ENCODE peak calls at places on chromosomes 6 and 20, in seven cellular contexts. One of them, this sample, is unnamed.

GRCh38 chr20:22805219-22805618 is 220.8 kb upstream of the FOXA2 start:
- DNase-seq in lower leg skin: no peak
- DNase-seq in ascending aorta: no peak
- DNase-seq in A673: no peak
- DNase-seq in A549: peak; percentile 33
- DNase-seq in cardiac fibroblast: peak; percentile 91
- DNase-seq in epithelial cell of esophagus: peak; percentile 89
- DNase-seq in this sample: no peak

GRCh38 chr6:41939091-41939847 is 2.3 kb downstream of the CCND3 start:
- DNase-seq in lower leg skin: no peak
- DNase-seq in ascending aorta: no peak
- DNase-seq in A673: no peak
- DNase-seq in A549: no peak
- DNase-seq in cardiac fibroblast: peak; percentile 45
- DNase-seq in epithelial cell of esophagus: no peak
- DNase-seq in this sample: no peak

GRCh38 chr20:40339661-40340449 is 349.2 kb downstream of the MAFB start:
- DNase-seq in lower leg skin: peak; percentile 59
- DNase-seq in ascending aorta: peak; percentile 25
- DNase-seq in A673: no peak
- DNase-seq in A549: no peak
- DNase-seq in cardiac fibroblast: no peak
- DNase-seq in epithelial cell of esophagus: peak; percentile 18
- DNase-seq in this sample: no peak

GRCh38 chr6:82365011-82365751 is 1.6 kb downstream of the TPBG start:
- DNase-seq in lower leg skin: no peak
- DNase-seq in ascending aorta: no peak
- DNase-seq in A673: peak; percentile 43
- DNase-seq in A549: peak; percentile 28
- DNase-seq in cardiac fibroblast: peak; percentile 44
- DNase-seq in epithelial cell of esophagus: peak; percentile 65
- DNase-seq in this sample: no peak

GRCh38 chr6:17389274-17389847 is 4.0 kb upstream of the CAP2 start:
- DNase-seq in lower leg skin: no peak
- DNase-seq in ascending aorta: no peak
- DNase-seq in A673: no peak
- DNase-seq in A549: no peak
- DNase-seq in cardiac fibroblast: peak; percentile 47
- DNase-seq in epithelial cell of esophagus: peak; percentile 97
- DNase-seq in this sample: no peak

GRCh38 chr20:56752274-56752673 is 123.2 kb downstream of the TFAP2C start:
- DNase-seq in lower leg skin: no peak
- DNase-seq in ascending aorta: no peak
- DNase-seq in A673: no peak
- DNase-seq in A549: no peak
- DNase-seq in cardiac fibroblast: no peak
- DNase-seq in epithelial cell of esophagus: peak; percentile 73
- DNase-seq in this sample: no peak

GRCh38 chr20:41734506-41734945 is 116.3 kb upstream of the CHD6 start:
- DNase-seq in lower leg skin: peak; percentile 17
- DNase-seq in ascending aorta: no peak
- DNase-seq in A673: peak; percentile 67
- DNase-seq in A549: peak; percentile 50
- DNase-seq in cardiac fibroblast: peak; percentile 61
- DNase-seq in epithelial cell of esophagus: peak; percentile 49
- DNase-seq in this sample: no peak

GRCh38 chr6:20873425-20874190 is 339.4 kb downstream of the CDKAL1 start:
- DNase-seq in lower leg skin: no peak
- DNase-seq in ascending aorta: no peak
- DNase-seq in A673: peak; percentile 27
- DNase-seq in A549: no peak
- DNase-seq in cardiac fibroblast: peak; percentile 46
- DNase-seq in epithelial cell of esophagus: peak; percentile 41
- DNase-seq in this sample: no peak

GRCh38 chr20:47318027-47318595 is 38.4 kb downstream of the ZMYND8 start:
- DNase-seq in lower leg skin: no peak
- DNase-seq in ascending aorta: no peak
- DNase-seq in A673: peak; percentile 37
- DNase-seq in A549: no peak
- DNase-seq in cardiac fibroblast: peak; percentile 95
- DNase-seq in epithelial cell of esophagus: peak; percentile 70
- DNase-seq in this sample: no peak

GRCh38 chr6:19836799-19837510 is at the start of gene ID4:
- DNase-seq in lower leg skin: peak; percentile 93
- DNase-seq in ascending aorta: peak; percentile 82
- DNase-seq in A673: peak; percentile 99
- DNase-seq in A549: peak; percentile 78
- DNase-seq in cardiac fibroblast: peak; percentile 76
- DNase-seq in epithelial cell of esophagus: peak; percentile 4
- DNase-seq in this sample: no peak

GRCh38 chr6:30685157-30685976 is 1.1 kb downstream of the PPP1R18 start:
- DNase-seq in lower leg skin: no peak
- DNase-seq in ascending aorta: no peak
- DNase-seq in A673: no peak
- DNase-seq in A549: no peak
- DNase-seq in cardiac fibroblast: peak; percentile 55
- DNase-seq in epithelial cell of esophagus: peak; percentile 45
- DNase-seq in this sample: no peak
- TF ChIP-seq CTCF in lower leg skin: no peak
- TF ChIP-seq CTCF in ascending aorta: no peak
- TF ChIP-seq CTCF in A673: peak; percentile 29
- TF ChIP-seq CTCF in A549: no peak
- TF ChIP-seq CTCF in cardiac fibroblast: peak; percentile 31
- TF ChIP-seq CTCF in epithelial cell of esophagus: peak; percentile 12
- TF ChIP-seq CTCF in this sample: no peak

DNA sequence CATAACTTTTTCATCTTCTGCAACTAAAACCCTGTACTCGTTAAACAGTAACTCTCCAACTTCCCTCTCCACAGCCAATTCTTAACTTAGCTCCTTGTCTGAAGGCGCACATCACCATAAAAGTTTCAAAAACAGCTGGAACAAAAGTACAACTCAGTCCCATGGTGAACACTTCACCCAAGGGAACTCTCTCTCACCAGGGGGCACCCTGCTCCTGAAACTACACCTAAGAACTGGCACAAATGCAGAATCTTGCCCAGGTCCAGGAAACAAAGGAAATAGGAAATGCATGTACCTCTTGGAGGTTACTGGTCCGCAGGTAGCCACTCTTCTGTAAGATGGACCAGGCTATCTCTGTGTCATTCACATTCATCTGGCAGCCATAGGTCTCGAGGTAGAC is 6.6 kb downstream of the CDK5RAP1 start:
- DNase-seq in lower leg skin: no peak
- DNase-seq in ascending aorta: no peak
- DNase-seq in A673: no peak
- DNase-seq in A549: no peak
- DNase-seq in cardiac fibroblast: peak; percentile 16
- DNase-seq in epithelial cell of esophagus: no peak
- DNase-seq in this sample: no peak
- TF ChIP-seq CTCF in lower leg skin: no peak
- TF ChIP-seq CTCF in ascending aorta: peak; percentile 5
- TF ChIP-seq CTCF in A673: no peak
- TF ChIP-seq CTCF in A549: peak; percentile 17
- TF ChIP-seq CTCF in cardiac fibroblast: no peak
- TF ChIP-seq CTCF in epithelial cell of esophagus: no peak
- TF ChIP-seq CTCF in this sample: no peak

GRCh38 chr6:32086661-32087573 is 22.2 kb downstream of the TNXB start:
- DNase-seq in lower leg skin: no peak
- DNase-seq in ascending aorta: no peak
- DNase-seq in A673: peak; percentile 29
- DNase-seq in A549: no peak
- DNase-seq in cardiac fibroblast: peak; percentile 74
- DNase-seq in epithelial cell of esophagus: peak; percentile 35
- DNase-seq in this sample: no peak
- TF ChIP-seq CTCF in lower leg skin: no peak
- TF ChIP-seq CTCF in ascending aorta: no peak
- TF ChIP-seq CTCF in A673: no peak
- TF ChIP-seq CTCF in A549: no peak
- TF ChIP-seq CTCF in cardiac fibroblast: no peak
- TF ChIP-seq CTCF in epithelial cell of esophagus: no peak
- TF ChIP-seq CTCF in this sample: no peak

GRCh38 chr20:25489221-25489863 is 81.9 kb downstream of the GINS1 start:
- DNase-seq in lower leg skin: no peak
- DNase-seq in ascending aorta: no peak
- DNase-seq in A673: no peak
- DNase-seq in A549: no peak
- DNase-seq in cardiac fibroblast: no peak
- DNase-seq in epithelial cell of esophagus: no peak
- DNase-seq in this sample: no peak
- TF ChIP-seq CTCF in lower leg skin: no peak
- TF ChIP-seq CTCF in ascending aorta: no peak
- TF ChIP-seq CTCF in A673: no peak
- TF ChIP-seq CTCF in A549: no peak
- TF ChIP-seq CTCF in cardiac fibroblast: no peak
- TF ChIP-seq CTCF in epithelial cell of esophagus: no peak
- TF ChIP-seq CTCF in this sample: no peak

GRCh38 chr6:51559059-51559458 is 528.4 kb downstream of the PKHD1 start:
- DNase-seq in lower leg skin: no peak
- DNase-seq in ascending aorta: no peak
- DNase-seq in A673: no peak
- DNase-seq in A549: no peak
- DNase-seq in cardiac fibroblast: no peak
- DNase-seq in epithelial cell of esophagus: peak; percentile 58
- DNase-seq in this sample: no peak
- TF ChIP-seq CTCF in lower leg skin: no peak
- TF ChIP-seq CTCF in ascending aorta: no peak
- TF ChIP-seq CTCF in A673: no peak
- TF ChIP-seq CTCF in A549: no peak
- TF ChIP-seq CTCF in cardiac fibroblast: no peak
- TF ChIP-seq CTCF in epithelial cell of esophagus: peak; percentile 74
- TF ChIP-seq CTCF in this sample: no peak

GRCh38 chr6:74284266-74284665 is 588.3 kb downstream of the CD109 start:
- DNase-seq in lower leg skin: no peak
- DNase-seq in ascending aorta: no peak
- DNase-seq in A673: no peak
- DNase-seq in A549: no peak
- DNase-seq in cardiac fibroblast: no peak
- DNase-seq in epithelial cell of esophagus: no peak
- DNase-seq in this sample: no peak

GRCh38 chr6:74277749-74278148 is 581.7 kb downstream of the CD109 start:
- DNase-seq in lower leg skin: no peak
- DNase-seq in ascending aorta: no peak
- DNase-seq in A673: peak; percentile 56
- DNase-seq in A549: no peak
- DNase-seq in cardiac fibroblast: peak; percentile 23
- DNase-seq in epithelial cell of esophagus: peak; percentile 29
- DNase-seq in this sample: no peak

GRCh38 chr6:74282143-74282689 is 586.2 kb downstream of the CD109 start:
- DNase-seq in lower leg skin: no peak
- DNase-seq in ascending aorta: no peak
- DNase-seq in A673: no peak
- DNase-seq in A549: no peak
- DNase-seq in cardiac fibroblast: no peak
- DNase-seq in epithelial cell of esophagus: no peak
- DNase-seq in this sample: no peak

DNA sequence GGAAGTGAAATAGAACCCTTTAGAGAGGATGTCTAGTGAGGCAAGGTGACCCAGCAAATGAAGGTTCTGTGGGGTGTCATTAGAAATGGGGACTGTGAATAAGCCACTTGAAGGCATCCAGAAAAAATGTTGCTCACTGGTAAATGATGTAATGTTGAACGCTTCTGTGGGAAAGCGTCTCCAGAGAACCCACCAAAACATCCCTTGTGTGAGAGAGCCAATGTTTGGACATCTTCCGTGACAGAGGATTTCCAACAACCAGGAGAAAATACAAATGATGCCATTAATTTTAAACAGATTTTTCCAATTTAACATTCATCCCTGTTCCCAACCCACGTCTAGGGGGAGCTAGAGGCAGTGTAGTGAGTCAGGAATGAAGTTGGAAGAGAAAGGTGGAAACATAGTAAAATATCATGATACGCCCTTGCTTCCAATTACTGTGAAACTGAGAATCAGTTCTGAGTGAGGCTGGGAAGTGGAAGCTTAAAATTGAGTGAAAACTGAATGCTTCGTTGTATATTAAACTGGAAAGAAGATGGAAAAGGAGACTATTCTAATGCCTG is 584.2 kb downstream of the CD109 start:
- DNase-seq in lower leg skin: no peak
- DNase-seq in ascending aorta: no peak
- DNase-seq in A673: peak; percentile 3
- DNase-seq in A549: no peak
- DNase-seq in cardiac fibroblast: peak; percentile 7
- DNase-seq in epithelial cell of esophagus: no peak
- DNase-seq in this sample: no peak
- TF ChIP-seq CTCF in lower leg skin: no peak
- TF ChIP-seq CTCF in ascending aorta: no peak
- TF ChIP-seq CTCF in A673: peak; percentile 40
- TF ChIP-seq CTCF in A549: peak; percentile 10
- TF ChIP-seq CTCF in cardiac fibroblast: peak; percentile 30
- TF ChIP-seq CTCF in epithelial cell of esophagus: peak; percentile 31
- TF ChIP-seq CTCF in this sample: no peak

GRCh38 chr20:62708591-62709536 is at the start of gene NTSR1:
- DNase-seq in lower leg skin: no peak
- DNase-seq in ascending aorta: no peak
- DNase-seq in A673: peak; percentile 69
- DNase-seq in A549: no peak
- DNase-seq in cardiac fibroblast: no peak
- DNase-seq in epithelial cell of esophagus: peak; percentile 17
- DNase-seq in this sample: no peak
- TF ChIP-seq CTCF in lower leg skin: no peak
- TF ChIP-seq CTCF in ascending aorta: no peak
- TF ChIP-seq CTCF in A673: no peak
- TF ChIP-seq CTCF in A549: no peak
- TF ChIP-seq CTCF in cardiac fibroblast: no peak
- TF ChIP-seq CTCF in epithelial cell of esophagus: no peak
- TF ChIP-seq CTCF in this sample: no peak

This sample was measured in activated B cell treated with CpG ODN at 0.5 μM for 24 hours.